ENCODE peak calls at places on chromosomes 5 and 9, in seven cellular contexts. H is suprapubic skin; M is coronary artery; V is A549; Y is GM20000; Z is progenitor cell of endocrine pancreas; K is CD4-positive, alpha-beta T cell. T is an unnamed sample.

GRCh38 chr9:77534376-77535057 is 113.6 kb downstream of the GNA14 start:
- DNase-seq in H (no peak), M (no peak), V (no peak), Y (no peak), Z (no peak), K (no peak), T (no peak)

GRCh38 chr5:169024426-169024825 is 276.5 kb downstream of the SLIT3 start:
- DNase-seq in H (no peak), M (peak), V (no peak), Y (no peak), Z (no peak), K (no peak), T (no peak)

GRCh38 chr5:143147918-143148317 is 255.6 kb downstream of the NR3C1 start:
- DNase-seq in H (no peak), M (no peak), V (no peak), Y (no peak), Z (no peak), K (no peak), T (no peak)

GRCh38 chr5:103962023-103962422 is 399.4 kb upstream of the NUDT12 start:
- DNase-seq in H (no peak), M (no peak), V (no peak), Y (no peak), Z (no peak), K (no peak), T (no peak)

GRCh38 chr5:107670028-107670926 is 460 bp downstream of the EFNA5 start:
- DNase-seq in H (peak), M (no peak), V (peak), Y (peak), Z (peak), K (no peak), T (peak)

GRCh38 chr5:132012385-132013005 is 1.0 kb upstream of the ACSL6 start:
- DNase-seq in H (peak), M (peak), V (no peak), Y (peak), Z (peak), K (peak), T (no peak)

GRCh38 chr9:84322830-84323229 is 17.7 kb downstream of the SLC28A3 start:
- DNase-seq in H (no peak), M (no peak), V (no peak), Y (no peak), Z (no peak), K (no peak), T (no peak)

GRCh38 chr5:57698785-57699184 is 216.2 kb upstream of the ACTBL2 start:
- DNase-seq in H (no peak), M (no peak), V (peak), Y (no peak), Z (no peak), K (no peak), T (no peak)

GRCh38 chr9:133733074-133733408 is 5.1 kb downstream of the SARDH start:
- DNase-seq in H (no peak), M (peak), V (no peak), Y (no peak), Z (no peak), K (no peak), T (no peak)

GRCh38 chr9:86298873-86299272 is 16.5 kb upstream of the ISCA1 start:
- DNase-seq in H (no peak), M (no peak), V (no peak), Y (no peak), Z (no peak), K (no peak), T (no peak)

GRCh38 chr9:105059260-105059659 is 131.3 kb upstream of the ABCA1 start:
- DNase-seq in H (no peak), M (no peak), V (no peak), Y (no peak), Z (no peak), K (no peak), T (no peak)

GRCh38 chr5:79512692-79513518 is 1.0 kb downstream of the HOMER1 start:
- DNase-seq in H (no peak), M (no peak), V (peak), Y (peak), Z (no peak), K (no peak), T (no peak)

GRCh38 chr5:79510638-79511037 is 3.3 kb downstream of the HOMER1 start:
- DNase-seq in H (no peak), M (no peak), V (no peak), Y (no peak), Z (no peak), K (no peak), T (no peak)

GRCh38 chr5:79514391-79515105 is 614 bp upstream of the HOMER1 start:
- DNase-seq in H (peak), M (peak), V (peak), Y (peak), Z (peak), K (peak), T (peak)

GRCh38 chr5:79511945-79512493 is 1.9 kb downstream of the HOMER1 start:
- DNase-seq in H (no peak), M (no peak), V (no peak), Y (no peak), Z (no peak), K (no peak), T (no peak)

DNA sequence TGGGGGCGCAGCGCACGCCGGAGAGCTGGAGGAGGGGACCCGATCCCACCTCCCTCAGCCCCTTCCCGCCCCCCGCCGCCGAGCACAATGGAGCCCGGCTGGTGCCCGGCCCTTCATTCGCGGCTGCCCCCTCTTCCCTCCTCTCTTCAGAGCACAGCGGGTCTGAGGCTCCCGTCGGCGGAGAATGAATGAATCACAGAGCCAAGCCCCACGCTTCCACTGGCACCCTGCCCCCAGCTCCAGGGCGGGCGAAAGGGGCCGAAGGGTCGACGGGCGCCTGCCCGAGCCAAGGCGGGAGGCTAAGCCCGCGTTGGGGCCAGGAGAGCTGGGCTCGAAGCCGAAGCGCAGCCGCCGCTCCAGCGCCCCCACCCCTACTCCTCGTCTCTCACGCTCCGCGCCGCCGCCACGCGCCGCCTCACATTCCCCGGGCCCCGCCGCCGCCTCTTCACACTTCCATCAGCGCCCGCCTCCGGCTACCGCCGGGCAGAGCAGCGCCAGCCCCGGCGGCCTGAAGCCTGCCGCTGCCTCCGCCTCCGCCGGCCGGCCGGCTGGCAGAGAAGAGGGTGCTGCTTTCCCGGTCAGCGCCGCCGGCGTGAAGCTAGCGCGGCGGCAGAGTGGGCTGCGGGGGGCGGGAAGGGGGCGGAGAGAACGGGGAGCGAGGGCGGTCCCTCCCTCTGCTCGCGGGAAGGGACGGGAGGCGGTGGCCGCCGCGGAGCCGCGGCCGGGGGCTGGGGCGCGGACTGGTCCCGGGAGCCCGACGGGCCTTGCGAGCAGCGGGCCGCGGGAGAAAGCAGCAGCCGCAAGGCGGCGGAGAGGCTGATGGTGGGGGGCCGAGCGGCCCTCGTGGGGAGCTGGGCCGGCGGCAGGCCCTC is at the start of gene HOMER1:
- DNase-seq in H (peak), M (peak), V (peak), Y (peak), Z (peak), K (peak), T (peak)
- TF ChIP-seq CTCF in H (peak), M (no peak), V (peak), Y (no peak), Z (no peak), K (no peak), T (no peak)

GRCh38 chr5:74625742-74626241 is 14.7 kb downstream of the ENC1 start:
- DNase-seq in H (no peak), M (no peak), V (no peak), Y (no peak), Z (no peak), K (no peak), T (no peak)
- TF ChIP-seq CTCF in H (no peak), M (no peak), V (no peak), Y (no peak), Z (peak), K (no peak), T (no peak)

GRCh38 chr9:31839273-31839672 is 545.2 kb upstream of the ACO1 start:
- DNase-seq in H (no peak), M (no peak), V (no peak), Y (no peak), Z (no peak), K (no peak), T (no peak)
- TF ChIP-seq CTCF in H (no peak), M (no peak), V (no peak), Y (no peak), Z (peak), K (no peak), T (no peak)

GRCh38 chr5:157252741-157253465 is 13.0 kb upstream of the CYFIP2 start:
- DNase-seq in H (no peak), M (no peak), V (no peak), Y (peak), Z (no peak), K (peak), T (peak)
- TF ChIP-seq CTCF in H (no peak), M (no peak), V (no peak), Y (no peak), Z (no peak), K (no peak), T (no peak)

GRCh38 chr5:127961006-127961763 is 122.4 kb upstream of the SLC12A2 start:
- DNase-seq in H (no peak), M (no peak), V (no peak), Y (no peak), Z (no peak), K (no peak), T (no peak)

GRCh38 chr5:127963233-127963632 is 120.3 kb upstream of the SLC12A2 start:
- DNase-seq in H (no peak), M (no peak), V (no peak), Y (no peak), Z (no peak), K (no peak), T (no peak)

GRCh38 chr5:127963931-127964330 is 119.6 kb upstream of the SLC12A2 start:
- DNase-seq in H (no peak), M (no peak), V (no peak), Y (no peak), Z (no peak), K (no peak), T (no peak)

GRCh38 chr5:127961764-127962148 is 121.8 kb upstream of the SLC12A2 start:
- DNase-seq in H (no peak), M (no peak), V (no peak), Y (no peak), Z (no peak), K (no peak), T (no peak)

DNA sequence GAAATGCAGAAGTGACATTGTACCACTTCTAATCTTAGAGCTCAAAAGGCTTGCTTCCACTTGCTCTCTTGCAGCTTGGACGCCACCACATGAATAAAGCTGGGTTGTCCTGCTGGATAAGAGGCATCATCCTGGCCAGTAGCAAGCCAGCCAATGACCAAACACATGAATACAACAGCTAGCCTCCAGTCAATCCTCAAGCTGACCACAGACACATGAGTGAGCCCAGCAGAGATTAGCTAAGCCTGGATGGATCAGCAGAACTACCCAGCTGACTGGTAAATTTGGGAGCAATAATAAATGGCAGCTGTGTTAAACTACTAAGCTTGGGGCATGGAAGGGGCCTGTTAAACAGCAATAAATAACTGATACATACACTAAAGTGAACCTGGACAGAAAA is 121.1 kb upstream of the SLC12A2 start:
- DNase-seq in H (no peak), M (no peak), V (no peak), Y (no peak), Z (no peak), K (no peak), T (no peak)
- TF ChIP-seq CTCF in H (no peak), M (no peak), V (no peak), Y (no peak), Z (no peak), K (no peak), T (no peak)

T was measured in GM13976.